ENCODE peak calls at places on chromosomes 2 and 18, in nine cellular contexts. Q, B, R, F, M, I, D, Z and S are unnamed samples.

GRCh38 chr2:189657867-189658266 is 3.4 kb upstream of the ASNSD1 start:
- DNase-seq in B (no peak), Q (no peak), M (peak; percentile 74), D (no peak), F (peak; percentile 26), Z (no peak), R (peak; percentile 74), I (peak; percentile 35), S (no peak)

GRCh38 chr2:218028189-218028495 is 25.3 kb upstream of the TNS1 start:
- DNase-seq in Q (no peak), Z (no peak), B (no peak), F (no peak), I (no peak), R (no peak), D (no peak), M (no peak), S (no peak)

GRCh38 chr2:143128681-143129580 is at the start of gene ARHGAP15:
- DNase-seq in R (no peak), I (peak; percentile 32), M (peak; percentile 88), F (peak; percentile 91), Z (no peak), Q (no peak), B (no peak), D (no peak), S (no peak)

GRCh38 chr2:173350383-173350782 is 4.3 kb upstream of the CDCA7 start:
- DNase-seq in D (no peak), I (no peak), B (no peak), M (no peak), F (peak; percentile 57), Q (no peak), R (no peak), Z (no peak), S (no peak)

GRCh38 chr2:121583555-121583954 is 52.9 kb downstream of the RNU4ATAC start:
- DNase-seq in F (no peak), I (no peak), M (no peak), B (no peak), R (no peak), Q (no peak), D (no peak), Z (no peak), S (no peak)

GRCh38 chr2:88117976-88118375 is 9.9 kb downstream of the FABP1 start:
- DNase-seq in D (no peak), F (no peak), Q (no peak), Z (no peak), R (no peak), B (no peak), I (no peak), M (no peak), S (no peak)

GRCh38 chr2:290090-290722 is 2.3 kb upstream of the ALKAL2 start:
- DNase-seq in Z (peak; percentile 44), I (peak; percentile 73), F (no peak), D (peak; percentile 69), M (peak; percentile 86), B (peak; percentile 68), Q (no peak), R (peak; percentile 78), S (no peak)

GRCh38 chr18:25164211-25164836 is 187.6 kb downstream of the ZNF521 start:
- DNase-seq in R (no peak), Q (no peak), F (peak; percentile 11), M (no peak), I (no peak), B (no peak), D (no peak), Z (no peak), S (no peak)

GRCh38 chr2:96819101-96819875 is 3.2 kb downstream of the CNNM3 start:
- DNase-seq in Z (no peak), B (peak; percentile 60), Q (no peak), M (peak; percentile 61), D (no peak), F (no peak), I (no peak), R (no peak), S (no peak)

GRCh38 chr18:79402977-79403722 is 7.4 kb downstream of the NFATC1 start:
- DNase-seq in Q (no peak), B (no peak), F (no peak), R (no peak), M (peak; percentile 91), Z (peak; percentile 71), D (peak; percentile 46), I (peak; percentile 79), S (no peak)

GRCh38 chr2:175002547-175003274 is 2.5 kb downstream of the CHN1 start:
- DNase-seq in D (no peak), B (no peak), M (no peak), F (no peak), Z (no peak), I (no peak), Q (no peak), R (no peak), S (no peak)
- H3K4me1 ChIP-seq in D (no peaks in the 10 kb centered on the region), B (peaks cover 4% of the 10 kb centered on the region), M (peaks cover 17% of the 10 kb centered on the region), F (no peaks in the 10 kb centered on the region), Z (no peaks in the 10 kb centered on the region), I (peaks cover 9% of the 10 kb centered on the region), Q (peaks cover 33% of the 10 kb centered on the region), R (no peaks in the 10 kb centered on the region), S (no peaks in the 10 kb centered on the region)

DNA sequence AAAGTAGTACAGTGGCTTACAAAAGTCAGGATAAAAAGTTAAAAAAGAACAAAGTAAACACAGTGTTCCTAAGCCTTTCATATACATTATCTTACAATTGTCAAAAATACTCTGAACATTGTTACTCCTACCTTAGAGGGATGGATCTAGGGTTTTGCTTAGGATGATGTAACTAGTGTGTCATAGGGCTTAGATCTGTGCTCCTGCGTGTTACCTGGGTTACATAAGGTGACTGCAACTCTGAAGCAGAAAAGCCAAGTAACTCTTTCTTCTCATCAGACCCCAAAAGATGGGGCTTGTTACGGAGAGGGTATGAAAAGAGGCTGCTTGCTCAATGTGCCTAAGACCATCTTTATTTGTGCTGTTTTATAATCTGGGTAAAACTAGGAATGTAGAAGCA is 41.9 kb upstream of the STK17B start:
- DNase-seq in Q (no peak), M (no peak), F (no peak), D (no peak), B (no peak), Z (no peak), R (no peak), I (no peak), S (no peak)
- H3K4me3 ChIP-seq in Q (no peak overlapping the region), M (no peak overlapping the region), F (no peak overlapping the region), D (no peak overlapping the region), B (no peak overlapping the region), Z (no peak overlapping the region), R (no peak overlapping the region), I (no peak overlapping the region), S (no peak overlapping the region)

GRCh38 chr18:63178526-63178880 is 141.1 kb downstream of the BCL2 start:
- DNase-seq in Z (peak; percentile 78), F (no peak), M (peak; percentile 65), R (no peak), B (no peak), Q (no peak), I (peak; percentile 49), D (peak; percentile 51), S (no peak)
- H3K27ac ChIP-seq in Z (peak overlapping the region; percentile 78), F (no peak overlapping the region), M (no peak overlapping the region), R (no peak overlapping the region), B (no peak overlapping the region), Q (no peak overlapping the region), I (peak overlapping the region; percentile 70), D (peak overlapping the region; percentile 80), S (no peak overlapping the region)

GRCh38 chr2:46461716-46462171 is 17.6 kb upstream of the TMEM247 start:
- DNase-seq in F (peak; percentile 72), M (no peak), D (no peak), I (no peak), Z (no peak), R (no peak), B (no peak), Q (no peak), S (no peak)
- H3K4me1 ChIP-seq in F (peaks cover 40% of the 10 kb centered on the region), M (peaks cover 17% of the 10 kb centered on the region), D (no peaks in the 10 kb centered on the region), I (peaks cover 14% of the 10 kb centered on the region), Z (no peaks in the 10 kb centered on the region), R (peaks cover 15% of the 10 kb centered on the region), B (peaks cover 10% of the 10 kb centered on the region), Q (peaks cover 11% of the 10 kb centered on the region), S (peaks cover 1% of the 10 kb centered on the region)

DNA sequence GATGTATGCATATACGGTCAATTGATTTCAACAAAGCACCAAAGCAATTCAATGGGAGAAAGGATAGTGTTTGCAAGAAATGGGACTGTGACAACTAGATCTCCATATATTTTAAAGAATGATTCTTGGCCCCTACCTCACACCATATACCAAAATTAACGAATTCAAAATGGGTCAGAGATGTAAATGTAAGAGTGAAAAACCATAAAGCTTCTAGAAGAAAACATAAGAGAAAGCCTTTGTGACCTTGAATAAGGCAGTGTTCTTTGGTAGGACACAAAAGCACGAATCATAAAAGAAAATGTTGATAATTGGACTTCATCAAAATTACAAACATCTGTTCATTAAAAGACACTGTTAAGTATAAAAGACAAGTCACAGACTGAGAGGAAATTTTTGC is 5.0 kb upstream of the PROC start:
- DNase-seq in Z (no peak), B (no peak), R (no peak), M (no peak), I (no peak), F (no peak), Q (no peak), D (no peak), S (no peak)
- H3K4me3 ChIP-seq in Z (no peak overlapping the region), B (no peak overlapping the region), R (no peak overlapping the region), M (no peak overlapping the region), I (no peak overlapping the region), F (no peak overlapping the region), Q (no peak overlapping the region), D (no peak overlapping the region), S (no peak overlapping the region)

GRCh38 chr18:11937874-11938478 is 29.9 kb upstream of the MPPE1 start:
- DNase-seq in F (peak; percentile 75), R (peak; percentile 61), D (peak; percentile 79), Q (peak; percentile 19), M (peak; percentile 90), Z (peak; percentile 69), I (peak; percentile 71), B (peak; percentile 61), S (no peak)

GRCh38 chr18:11927497-11927896 is 19.4 kb upstream of the MPPE1 start:
- DNase-seq in M (no peak), I (no peak), Q (no peak), Z (no peak), F (no peak), B (no peak), D (no peak), R (no peak), S (no peak)

GRCh38 chr18:11932393-11932792 is 24.3 kb upstream of the MPPE1 start:
- DNase-seq in D (no peak), M (no peak), F (no peak), R (no peak), B (no peak), I (no peak), Q (no peak), Z (no peak), S (no peak)
- H3K27ac ChIP-seq in D (no peak overlapping the region), M (no peak overlapping the region), F (no peak overlapping the region), R (no peak overlapping the region), B (no peak overlapping the region), I (no peak overlapping the region), Q (no peak overlapping the region), Z (no peak overlapping the region), S (no peak overlapping the region)

DNA sequence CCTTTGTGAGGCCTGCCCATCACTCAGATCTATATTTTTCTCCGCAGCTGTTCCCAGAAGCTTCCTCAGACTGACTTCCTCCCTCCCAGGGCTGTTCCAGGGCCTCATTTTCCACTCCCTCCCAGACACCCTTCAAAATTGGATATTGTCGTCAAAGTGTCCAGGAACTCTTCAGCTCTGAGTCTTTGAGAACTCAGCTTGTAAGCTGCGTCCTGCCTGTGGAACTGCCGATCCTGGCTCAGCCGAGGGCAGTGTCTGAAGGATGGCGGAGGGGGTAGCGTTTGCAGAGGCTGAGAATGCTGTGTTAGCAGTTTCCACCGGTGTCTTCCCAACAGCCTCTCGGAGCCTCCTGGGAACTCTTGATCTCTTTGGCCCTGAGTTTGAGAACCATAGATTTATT is 27.1 kb downstream of the NCK2 start:
- DNase-seq in D (no peak), I (no peak), B (no peak), F (no peak), Z (no peak), R (no peak), M (no peak), Q (no peak), S (no peak)
- H3K4me1 ChIP-seq in D (no peaks in the 10 kb centered on the region), I (peaks cover 17% of the 10 kb centered on the region), B (no peaks in the 10 kb centered on the region), F (peaks cover 35% of the 10 kb centered on the region), Z (no peaks in the 10 kb centered on the region), R (peaks cover 4% of the 10 kb centered on the region), M (peaks cover 85% of the 10 kb centered on the region), Q (peaks cover 34% of the 10 kb centered on the region), S (peaks cover 8% of the 10 kb centered on the region)